ENCODE peak calls at places on chromosomes 4 and X, in six cellular contexts. D is ovary; I is stomach; G is effector memory CD4-positive, alpha-beta T cell; X is cardiac muscle cell; N is IMR-90. H is an unnamed sample.

GRCh38 chr4:182320580-182320979 is 77.4 kb downstream of the TENM3 start:
- DNase-seq in N (no peak), D (no peak), I (no peak), G (no peak), X (no peak), H (no peak)

GRCh38 chr4:186029731-186030421 is 39.1 kb upstream of the TLR3 start:
- DNase-seq in G (no peak), X (peak; percentile 86), I (peak; percentile 78), N (peak; percentile 5), D (peak; percentile 53), H (peak; percentile 95)

GRCh38 chrX:32877592-32877991 is 333.8 kb downstream of the DMD start:
- DNase-seq in G (no peak), N (peak; percentile 41), X (no peak), I (no peak), D (no peak), H (no peak)

GRCh38 chrX:1593286-1594271 is 2.2 kb downstream of the AKAP17A start:
- DNase-seq in X (no peak), I (peak; percentile 24), G (no peak), D (no peak), N (no peak), H (no peak)

GRCh38 chrX:19904778-19905367 is 17.5 kb upstream of the SH3KBP1 start:
- DNase-seq in D (no peak), N (peak; percentile 63), X (peak; percentile 62), I (no peak), G (no peak), H (no peak)

GRCh38 chrX:115582871-115583729 is 22.1 kb downstream of the PLS3 start:
- DNase-seq in I (no peak), D (no peak), N (peak; percentile 69), X (peak; percentile 16), G (no peak), H (no peak)

GRCh38 chr4:154738426-154738825 is 5.4 kb upstream of the LRAT start:
- DNase-seq in G (no peak), N (no peak), I (no peak), D (no peak), X (no peak), H (no peak)

GRCh38 chr4:181548873-181549541 is 694.2 kb upstream of the TENM3 start:
- DNase-seq in D (no peak), N (peak; percentile 85), I (no peak), X (peak; percentile 77), G (no peak), H (no peak)

GRCh38 chr4:113750734-113751133 is 10.8 kb downstream of the CAMK2D start:
- DNase-seq in D (no peak), X (no peak), G (no peak), N (no peak), I (no peak), H (peak; percentile 7)

GRCh38 chrX:19728083-19728648 is 159.2 kb downstream of the SH3KBP1 start:
- DNase-seq in D (no peak), G (no peak), I (no peak), X (no peak), N (no peak), H (no peak)

GRCh38 chr4:2370597-2371320 is 47.7 kb downstream of the ZFYVE28 start:
- DNase-seq in I (no peak), X (no peak), D (no peak), N (no peak), G (no peak), H (peak; percentile 62)
- H3K9me3 ChIP-seq in I (peaks cover 7% of the 10 kb centered on the region), X (no peaks in the 10 kb centered on the region), D (no peaks in the 10 kb centered on the region), N (peaks cover 9% of the 10 kb centered on the region), G (no peaks in the 10 kb centered on the region), H (no peaks in the 10 kb centered on the region)

GRCh38 chr4:77740480-77740879 is 78.7 kb downstream of the CNOT6L start:
- DNase-seq in D (no peak), I (no peak), X (no peak), N (no peak), G (no peak), H (no peak)

DNA sequence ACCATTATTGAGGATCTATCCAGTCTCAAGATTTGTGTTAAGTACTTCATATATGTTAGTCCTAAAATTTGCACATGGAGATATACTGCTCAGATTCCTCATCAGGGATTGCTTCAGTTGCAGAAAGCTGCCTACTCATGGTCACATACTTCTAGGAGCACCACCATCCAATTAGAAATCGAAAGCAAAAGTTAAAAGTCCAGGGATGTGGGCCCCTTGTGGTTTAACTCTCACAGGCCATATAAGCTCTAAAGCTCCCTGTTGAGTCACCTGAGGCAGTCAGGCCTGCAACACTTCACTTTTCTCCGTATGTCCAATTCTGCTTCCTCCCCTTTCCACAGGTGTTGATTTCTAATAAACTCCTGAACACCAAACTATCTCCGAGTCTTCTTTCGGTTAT is 84.2 kb downstream of the CNOT6L start:
- DNase-seq in I (no peak), G (peak; percentile 5), X (peak; percentile 64), D (no peak), N (peak; percentile 79), H (no peak)
- H3K27ac ChIP-seq in I (no peak overlapping the region), G (no peak overlapping the region), X (no peak overlapping the region), D (no peak overlapping the region), N (no peak overlapping the region), H (no peak overlapping the region)

GRCh38 chr4:56475917-56476316 is 8.5 kb downstream of the SRP72 start:
- DNase-seq in N (no peak), D (no peak), I (no peak), G (no peak), X (no peak), H (no peak)
- H3K4me3 ChIP-seq in N (no peak overlapping the region), D (no peak overlapping the region), I (no peak overlapping the region), G (no peak overlapping the region), X (no peak overlapping the region), H (no peak overlapping the region)

DNA sequence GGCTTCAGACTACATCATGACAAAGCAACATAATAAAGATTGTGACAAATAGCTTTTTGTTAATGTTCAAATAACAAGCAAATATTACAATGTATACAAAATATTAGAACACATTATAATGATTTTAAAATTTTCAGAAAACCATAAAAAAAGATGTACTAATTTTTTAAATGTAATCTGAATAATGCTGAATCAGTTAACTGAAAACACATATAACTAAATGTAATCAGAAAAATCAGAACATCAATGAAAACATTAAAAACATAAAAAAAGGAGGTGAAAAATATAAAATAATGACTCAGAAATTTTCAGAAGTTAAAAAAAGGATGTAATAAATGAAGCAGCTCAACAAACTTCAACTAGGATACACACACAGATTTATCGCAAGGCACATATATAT is 53.5 kb downstream of the ZNF721 start:
- DNase-seq in N (no peak), D (no peak), I (no peak), X (no peak), G (no peak), H (no peak)
- H3K9me3 ChIP-seq in N (peaks cover 69% of the 10 kb centered on the region), D (peaks cover 39% of the 10 kb centered on the region), I (peaks cover 100% of the 10 kb centered on the region), X (peaks cover 17% of the 10 kb centered on the region), G (peaks cover 82% of the 10 kb centered on the region), H (peaks cover 70% of the 10 kb centered on the region)

GRCh38 chrX:101219840-101220191 is 230 bp downstream of the DRP2 start:
- DNase-seq in N (peak; percentile 71), I (no peak), G (no peak), D (peak; percentile 22), X (peak; percentile 66), H (no peak)

GRCh38 chrX:101217689-101218088 is 1.9 kb upstream of the DRP2 start:
- DNase-seq in D (no peak), G (no peak), N (no peak), I (no peak), X (no peak), H (no peak)

GRCh38 chrX:101223226-101223625 is 3.6 kb downstream of the DRP2 start:
- DNase-seq in N (no peak), X (no peak), D (no peak), G (no peak), I (no peak), H (no peak)

GRCh38 chrX:101220881-101221280 is 1.3 kb downstream of the DRP2 start:
- DNase-seq in X (no peak), G (no peak), I (no peak), D (no peak), N (no peak), H (no peak)

DNA sequence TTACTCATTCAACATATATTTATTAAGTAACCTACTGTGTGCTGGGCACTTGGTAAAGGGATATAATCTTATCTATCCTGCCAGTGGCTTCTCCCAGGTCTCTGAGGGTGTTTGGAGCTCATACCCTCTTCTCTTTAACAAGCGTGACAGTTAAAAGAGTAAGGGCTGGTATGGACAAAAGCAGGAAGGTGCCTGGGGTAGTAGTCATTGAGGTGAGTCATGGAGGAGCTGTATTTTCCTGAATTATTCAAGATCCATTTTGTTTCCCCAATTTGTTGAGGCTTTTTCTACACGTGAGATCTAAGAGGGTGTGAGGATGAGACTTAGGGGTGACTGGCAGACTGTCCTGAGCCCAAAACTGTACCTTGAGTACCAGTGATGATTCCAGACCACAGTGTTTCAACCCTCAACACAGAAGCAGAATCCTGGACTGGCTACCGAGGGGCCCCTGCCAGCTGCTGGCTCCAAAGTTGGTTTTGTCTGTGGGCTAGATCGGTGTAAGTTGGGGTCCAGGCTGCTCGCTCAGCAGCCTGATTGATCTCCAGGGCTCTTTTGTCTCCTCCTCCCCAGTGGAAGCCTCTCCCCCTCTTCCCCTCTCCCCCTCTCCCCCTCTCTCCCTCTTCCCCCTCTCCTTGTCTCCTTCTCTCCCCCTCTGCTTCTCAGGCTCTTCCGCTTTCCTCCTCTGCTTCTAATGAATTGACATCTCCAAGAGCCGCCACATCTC is at the start of gene DRP2:
- DNase-seq in G (no peak), I (no peak), D (no peak), N (peak; percentile 58), X (no peak), H (no peak)
- H3K27ac ChIP-seq in G (no peak within 1 kb of the TSS), I (no peak within 1 kb of the TSS), D (no peak within 1 kb of the TSS), N (peak within 1 kb of the TSS; percentile 80), X (peak within 1 kb of the TSS; percentile 28), H (no peak within 1 kb of the TSS)

DNA sequence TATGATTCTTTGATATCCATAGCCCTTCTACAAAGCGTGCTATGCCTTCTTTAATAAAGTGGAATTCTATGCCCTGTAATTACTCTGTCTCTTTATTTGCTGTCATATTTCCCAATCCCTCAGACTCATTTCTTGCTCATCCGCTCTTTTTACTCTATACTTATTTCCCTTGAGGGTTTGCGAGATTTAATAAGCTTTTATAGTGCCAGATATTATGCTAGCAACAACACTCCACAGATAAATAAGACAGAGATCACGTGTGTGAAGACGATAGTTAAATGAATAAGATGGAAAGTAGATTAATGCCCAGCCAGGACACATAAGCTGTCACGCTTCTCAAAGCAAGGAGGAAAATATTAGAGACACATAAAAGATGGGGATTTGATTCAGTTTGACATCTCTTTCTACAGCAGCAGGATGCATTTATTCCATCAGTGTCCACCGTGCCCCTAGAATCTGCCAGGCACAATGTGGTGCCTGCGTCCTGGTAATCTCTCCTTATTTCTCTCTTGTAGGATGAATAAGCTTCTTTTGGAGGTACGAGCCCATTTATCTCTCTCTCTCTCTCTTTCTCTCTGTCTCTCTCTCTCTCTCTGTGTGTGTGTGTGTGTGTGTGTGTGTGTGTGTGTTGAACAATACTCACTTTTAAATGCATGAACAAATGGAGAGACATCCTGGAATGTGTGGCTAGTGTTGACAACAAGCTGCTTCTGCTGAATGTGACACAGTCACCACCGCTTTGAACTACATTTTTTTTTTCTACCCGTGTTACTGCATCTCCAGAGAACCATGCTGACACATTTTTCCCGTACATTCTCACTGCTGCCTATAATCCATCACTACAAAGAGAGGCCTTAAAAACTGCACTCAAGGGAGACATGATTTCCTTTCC is 48.2 kb downstream of the TMEM156 start:
- DNase-seq in X (peak; percentile 30), N (peak; percentile 56), G (no peak), I (no peak), D (no peak), H (no peak)
- H3K4me3 ChIP-seq in X (no peak overlapping the region), N (no peak overlapping the region), G (no peak overlapping the region), I (no peak overlapping the region), D (no peak overlapping the region), H (no peak overlapping the region)

DNA sequence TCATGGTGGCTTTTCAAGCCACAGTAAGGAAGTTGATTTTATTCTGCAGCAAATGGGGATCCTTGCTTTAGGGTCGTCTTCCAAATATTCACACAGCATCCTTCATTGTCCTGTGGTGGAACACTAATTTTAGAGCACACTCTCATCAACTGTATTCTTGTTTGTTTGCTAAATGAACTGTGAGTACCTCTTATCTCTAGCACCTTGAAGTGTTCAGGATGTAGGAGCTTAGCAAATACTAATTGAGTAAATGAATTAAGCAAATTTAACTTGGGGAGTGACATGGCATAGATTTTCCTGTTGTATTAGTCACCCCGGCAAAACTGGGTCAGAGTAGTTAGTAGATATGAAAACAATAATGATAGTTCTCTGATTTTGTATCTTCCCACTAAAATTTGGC is 156.9 kb downstream of the UBE2NL start:
- DNase-seq in D (no peak), G (no peak), X (no peak), N (no peak), I (no peak), H (no peak)
- H3K9me3 ChIP-seq in D (no peaks in the 10 kb centered on the region), G (no peaks in the 10 kb centered on the region), X (no peaks in the 10 kb centered on the region), N (no peaks in the 10 kb centered on the region), I (no peaks in the 10 kb centered on the region), H (no peaks in the 10 kb centered on the region)

H was measured in kidney.